ENCODE peak calls at places on chromosomes 4 and X, in seven cellular contexts. One of them, this sample, is unnamed.

GRCh38 chr4:5378002-5378401 is 326.7 kb downstream of the STK32B start:
- DNase-seq in prostate gland: no peak
- DNase-seq in adrenal gland: no peak
- DNase-seq in transverse colon: no peak
- DNase-seq in sigmoid colon: no peak
- DNase-seq in H1: no peak
- DNase-seq in stomach: no peak
- DNase-seq in this sample: no peak

GRCh38 chr4:179843370-179843769 is 2399.8 kb upstream of the TENM3 start:
- DNase-seq in prostate gland: no peak
- DNase-seq in adrenal gland: no peak
- DNase-seq in sigmoid colon: no peak
- DNase-seq in stomach: no peak
- DNase-seq in H1: no peak
- DNase-seq in transverse colon: no peak
- DNase-seq in this sample: no peak

GRCh38 chr4:13762126-13762525 is 134.6 kb upstream of the BOD1L1 start:
- DNase-seq in adrenal gland: no peak
- DNase-seq in sigmoid colon: no peak
- DNase-seq in transverse colon: no peak
- DNase-seq in prostate gland: no peak
- DNase-seq in H1: no peak
- DNase-seq in stomach: no peak
- DNase-seq in this sample: no peak

GRCh38 chr4:76723373-76723772 is 174.6 kb downstream of the SOWAHB start:
- DNase-seq in H1: no peak
- DNase-seq in transverse colon: no peak
- DNase-seq in stomach: no peak
- DNase-seq in prostate gland: no peak
- DNase-seq in sigmoid colon: no peak
- DNase-seq in adrenal gland: no peak
- DNase-seq in this sample: no peak

GRCh38 chrX:136910565-136911040 is 30.1 kb upstream of the RBMX start:
- DNase-seq in prostate gland: no peak
- DNase-seq in adrenal gland: no peak
- DNase-seq in stomach: no peak
- DNase-seq in H1: no peak
- DNase-seq in transverse colon: no peak
- DNase-seq in sigmoid colon: no peak
- DNase-seq in this sample: peak; percentile 4

GRCh38 chrX:152575331-152575730 is 62.4 kb upstream of the GABRQ start:
- DNase-seq in adrenal gland: no peak
- DNase-seq in transverse colon: no peak
- DNase-seq in stomach: no peak
- DNase-seq in sigmoid colon: no peak
- DNase-seq in prostate gland: no peak
- DNase-seq in H1: no peak
- DNase-seq in this sample: no peak

GRCh38 chr4:155430895-155431467 is 54.2 kb upstream of the MAP9 start:
- DNase-seq in transverse colon: no peak
- DNase-seq in prostate gland: no peak
- DNase-seq in H1: no peak
- DNase-seq in stomach: no peak
- DNase-seq in sigmoid colon: no peak
- DNase-seq in adrenal gland: no peak
- DNase-seq in this sample: no peak

GRCh38 chr4:7173821-7174220 is 18.5 kb upstream of the SORCS2 start:
- DNase-seq in stomach: no peak
- DNase-seq in adrenal gland: no peak
- DNase-seq in prostate gland: no peak
- DNase-seq in H1: no peak
- DNase-seq in sigmoid colon: peak; percentile 26
- DNase-seq in transverse colon: no peak
- DNase-seq in this sample: no peak

GRCh38 chr4:77697860-77698599 is 92.4 kb downstream of the CXCL13 start:
- DNase-seq in adrenal gland: peak; percentile 16
- DNase-seq in H1: no peak
- DNase-seq in stomach: peak; percentile 56
- DNase-seq in prostate gland: peak; percentile 39
- DNase-seq in transverse colon: peak; percentile 53
- DNase-seq in sigmoid colon: no peak
- DNase-seq in this sample: peak; percentile 42

GRCh38 chrX:119071381-119071780 is 1.4 kb upstream of the CT47C1 start:
- DNase-seq in adrenal gland: no peak
- DNase-seq in stomach: no peak
- DNase-seq in transverse colon: no peak
- DNase-seq in sigmoid colon: no peak
- DNase-seq in H1: no peak
- DNase-seq in prostate gland: no peak
- DNase-seq in this sample: no peak

DNA sequence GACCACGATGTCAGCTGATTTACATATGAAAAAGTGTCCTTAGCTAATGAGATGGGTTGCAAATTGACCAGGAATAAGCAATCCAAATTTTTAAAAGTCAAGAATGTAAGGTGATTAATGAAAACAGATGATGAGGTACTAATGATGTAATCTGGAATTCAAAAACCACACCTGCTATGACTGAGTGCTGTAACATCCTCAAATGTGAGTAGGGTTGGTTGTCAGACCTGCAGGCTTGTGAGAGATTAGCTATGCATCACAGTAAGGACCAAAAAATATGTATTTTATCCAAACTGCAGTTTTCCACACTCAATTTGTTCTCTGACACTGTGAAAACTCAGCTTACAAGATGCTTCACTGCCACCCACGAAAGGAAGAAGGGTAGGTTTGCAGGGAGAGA is 242.5 kb downstream of the OPHN1 start:
- DNase-seq in adrenal gland: no peak
- DNase-seq in prostate gland: no peak
- DNase-seq in sigmoid colon: no peak
- DNase-seq in transverse colon: no peak
- DNase-seq in H1: no peak
- DNase-seq in stomach: no peak
- DNase-seq in this sample: no peak
- H3K27me3 ChIP-seq in adrenal gland: no peaks in the 10 kb centered on the region
- H3K27me3 ChIP-seq in prostate gland: no peaks in the 10 kb centered on the region
- H3K27me3 ChIP-seq in sigmoid colon: no peaks in the 10 kb centered on the region
- H3K27me3 ChIP-seq in transverse colon: no peaks in the 10 kb centered on the region
- H3K27me3 ChIP-seq in H1: no peaks in the 10 kb centered on the region
- H3K27me3 ChIP-seq in stomach: no peaks in the 10 kb centered on the region
- H3K27me3 ChIP-seq in this sample: no peaks in the 10 kb centered on the region

GRCh38 chr4:39044364-39044946 is 12.2 kb upstream of the TMEM156 start:
- DNase-seq in H1: peak; percentile 89
- DNase-seq in sigmoid colon: peak; percentile 97
- DNase-seq in transverse colon: peak; percentile 94
- DNase-seq in prostate gland: peak; percentile 82
- DNase-seq in adrenal gland: peak; percentile 97
- DNase-seq in stomach: peak; percentile 87
- DNase-seq in this sample: peak; percentile 94
- H3K4me1 ChIP-seq in H1: peaks cover 7% of the 10 kb centered on the region
- H3K4me1 ChIP-seq in sigmoid colon: peaks cover 59% of the 10 kb centered on the region
- H3K4me1 ChIP-seq in transverse colon: peaks cover 37% of the 10 kb centered on the region
- H3K4me1 ChIP-seq in prostate gland: no peaks in the 10 kb centered on the region
- H3K4me1 ChIP-seq in adrenal gland: peaks cover 43% of the 10 kb centered on the region
- H3K4me1 ChIP-seq in stomach: peaks cover 52% of the 10 kb centered on the region
- H3K4me1 ChIP-seq in this sample: no peaks in the 10 kb centered on the region

DNA sequence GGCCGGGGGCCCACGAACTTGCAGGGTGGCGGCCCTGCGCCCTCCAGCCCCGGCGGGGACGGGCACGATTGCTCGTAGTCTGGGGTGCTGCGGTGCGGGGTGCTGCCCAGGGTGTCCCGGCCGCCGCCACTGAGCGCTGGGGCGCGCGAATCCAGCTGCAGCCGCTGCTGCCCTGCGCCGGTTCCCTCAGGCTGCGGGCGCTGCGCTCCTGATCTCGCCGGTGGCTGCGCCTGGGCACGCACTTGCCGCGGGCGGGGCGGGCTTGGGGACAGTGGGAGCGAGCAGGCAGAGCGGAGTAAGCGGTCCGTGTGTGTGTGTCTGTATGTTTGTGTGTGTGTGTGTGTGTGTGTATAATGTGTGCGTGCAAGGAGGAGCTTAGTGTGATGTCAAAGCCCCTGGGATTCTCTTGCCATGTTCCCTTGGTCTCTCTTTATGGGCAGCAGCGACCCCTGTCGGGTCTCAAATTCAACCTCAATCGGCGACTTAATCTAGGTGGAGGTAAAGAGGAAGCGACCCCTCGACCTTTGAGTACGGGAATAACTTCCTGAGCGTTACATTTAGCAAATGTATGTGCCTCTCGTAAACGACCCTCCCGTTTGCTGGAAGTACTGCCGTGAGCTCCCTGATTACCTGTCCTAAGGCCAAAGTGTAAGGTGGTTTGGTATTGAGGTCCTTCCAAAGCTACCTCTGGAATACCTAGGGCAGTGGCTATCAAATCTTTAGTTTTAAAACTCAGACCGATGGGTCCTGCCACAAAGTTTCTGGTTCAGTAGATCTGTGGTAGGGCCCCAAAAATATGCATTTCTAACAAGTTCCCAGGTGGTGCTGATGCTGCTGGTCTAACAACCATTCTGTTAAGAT is at the start of gene RNF150:
- DNase-seq in sigmoid colon: peak; percentile 90
- DNase-seq in stomach: peak; percentile 60
- DNase-seq in adrenal gland: peak; percentile 89
- DNase-seq in H1: peak; percentile 84
- DNase-seq in transverse colon: peak; percentile 58
- DNase-seq in prostate gland: peak; percentile 79
- DNase-seq in this sample: peak; percentile 88
- TF ChIP-seq POLR2A in sigmoid colon: no peak
- TF ChIP-seq POLR2A in stomach: no peak
- TF ChIP-seq POLR2A in adrenal gland: peak; percentile 57
- TF ChIP-seq POLR2A in H1: peak; percentile 71
- TF ChIP-seq POLR2A in transverse colon: no peak
- TF ChIP-seq POLR2A in prostate gland: no peak
- TF ChIP-seq POLR2A in this sample: peak; percentile 75

GRCh38 chrX:4764888-4765287 is 1051.4 kb upstream of the PRKX start:
- DNase-seq in adrenal gland: no peak
- DNase-seq in stomach: no peak
- DNase-seq in prostate gland: no peak
- DNase-seq in transverse colon: no peak
- DNase-seq in H1: no peak
- DNase-seq in sigmoid colon: no peak
- DNase-seq in this sample: no peak

DNA sequence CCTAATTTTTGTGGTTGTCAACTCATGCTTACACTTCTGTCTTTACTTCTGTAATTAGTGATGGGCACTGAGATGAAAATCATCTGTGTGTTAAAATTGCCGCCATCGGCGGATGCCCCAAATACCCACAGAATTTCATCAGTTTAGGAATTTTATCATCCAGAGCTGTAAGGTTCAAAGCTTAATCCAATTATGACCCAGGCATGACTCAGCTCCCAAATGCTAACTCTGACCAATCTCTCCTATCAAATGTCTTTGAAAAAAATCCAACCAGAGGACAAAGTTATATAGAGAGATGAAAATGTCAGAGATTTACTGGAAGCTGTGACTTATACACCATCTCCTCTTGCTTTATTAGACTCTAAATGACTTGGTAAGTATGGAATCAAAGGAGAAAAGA is 1048.7 kb upstream of the PRKX start:
- DNase-seq in adrenal gland: no peak
- DNase-seq in sigmoid colon: no peak
- DNase-seq in transverse colon: no peak
- DNase-seq in prostate gland: no peak
- DNase-seq in stomach: no peak
- DNase-seq in H1: no peak
- DNase-seq in this sample: no peak
- H3K27me3 ChIP-seq in adrenal gland: no peaks in the 10 kb centered on the region
- H3K27me3 ChIP-seq in sigmoid colon: no peaks in the 10 kb centered on the region
- H3K27me3 ChIP-seq in transverse colon: no peaks in the 10 kb centered on the region
- H3K27me3 ChIP-seq in prostate gland: no peaks in the 10 kb centered on the region
- H3K27me3 ChIP-seq in stomach: no peaks in the 10 kb centered on the region
- H3K27me3 ChIP-seq in H1: no peaks in the 10 kb centered on the region
- H3K27me3 ChIP-seq in this sample: no peaks in the 10 kb centered on the region

GRCh38 chr4:153577053-153577452 is 107.0 kb upstream of the TLR2 start:
- DNase-seq in prostate gland: no peak
- DNase-seq in stomach: no peak
- DNase-seq in adrenal gland: no peak
- DNase-seq in H1: no peak
- DNase-seq in transverse colon: peak; percentile 26
- DNase-seq in sigmoid colon: no peak
- DNase-seq in this sample: peak; percentile 35

GRCh38 chr4:153576443-153576774 is 107.7 kb upstream of the TLR2 start:
- DNase-seq in H1: no peak
- DNase-seq in sigmoid colon: no peak
- DNase-seq in adrenal gland: no peak
- DNase-seq in stomach: no peak
- DNase-seq in prostate gland: no peak
- DNase-seq in transverse colon: no peak
- DNase-seq in this sample: no peak

GRCh38 chr4:153572609-153573008 is 106.4 kb downstream of the TMEM131L start:
- DNase-seq in prostate gland: no peak
- DNase-seq in transverse colon: no peak
- DNase-seq in stomach: no peak
- DNase-seq in sigmoid colon: no peak
- DNase-seq in adrenal gland: no peak
- DNase-seq in H1: no peak
- DNase-seq in this sample: no peak

GRCh38 chr4:153573221-153573620 is 107.1 kb downstream of the TMEM131L start:
- DNase-seq in H1: no peak
- DNase-seq in prostate gland: no peak
- DNase-seq in transverse colon: no peak
- DNase-seq in stomach: no peak
- DNase-seq in adrenal gland: no peak
- DNase-seq in sigmoid colon: peak; percentile 75
- DNase-seq in this sample: no peak

GRCh38 chr4:153573881-153574807 is 108.0 kb downstream of the TMEM131L start:
- DNase-seq in H1: no peak
- DNase-seq in transverse colon: peak; percentile 69
- DNase-seq in stomach: peak; percentile 67
- DNase-seq in adrenal gland: peak; percentile 49
- DNase-seq in sigmoid colon: peak; percentile 84
- DNase-seq in prostate gland: peak; percentile 58
- DNase-seq in this sample: peak; percentile 58
- H3K4me1 ChIP-seq in H1: no peaks in the 10 kb centered on the region
- H3K4me1 ChIP-seq in transverse colon: peaks cover 33% of the 10 kb centered on the region
- H3K4me1 ChIP-seq in stomach: peaks cover 45% of the 10 kb centered on the region
- H3K4me1 ChIP-seq in adrenal gland: peaks cover 18% of the 10 kb centered on the region
- H3K4me1 ChIP-seq in sigmoid colon: peaks cover 38% of the 10 kb centered on the region
- H3K4me1 ChIP-seq in prostate gland: no peaks in the 10 kb centered on the region
- H3K4me1 ChIP-seq in this sample: peaks cover 37% of the 10 kb centered on the region

GRCh38 chrX:131394384-131394783 is 105.3 kb upstream of the IGSF1 start:
- DNase-seq in H1: no peak
- DNase-seq in sigmoid colon: no peak
- DNase-seq in adrenal gland: no peak
- DNase-seq in stomach: no peak
- DNase-seq in transverse colon: no peak
- DNase-seq in prostate gland: no peak
- DNase-seq in this sample: no peak
- TF ChIP-seq POLR2A in H1: no peak
- TF ChIP-seq POLR2A in sigmoid colon: no peak
- TF ChIP-seq POLR2A in adrenal gland: no peak
- TF ChIP-seq POLR2A in stomach: no peak
- TF ChIP-seq POLR2A in transverse colon: no peak
- TF ChIP-seq POLR2A in prostate gland: no peak
- TF ChIP-seq POLR2A in this sample: no peak